ENCODE peak calls at places on chromosome 7, in seven cellular contexts. A is lower lobe of right lung; R is BJ; H is posterior cingulate gyrus; Y is skeletal muscle cell; F is non-pigmented ciliary epithelial cell; K is Jurkat, Clone E6-1. Q is an unnamed sample.

GRCh38 chr7:30566596-30566995 is 28.1 kb upstream of the GARS1 start:
- DNase-seq in H (no peak), K (no peak), Y (no peak), A (no peak), R (no peak), F (no peak), Q (no peak)

GRCh38 chr7:26005683-26006410 is 146.2 kb upstream of the NFE2L3 start:
- DNase-seq in Y (no peak), R (no peak), A (no peak), K (no peak), H (no peak), F (no peak), Q (no peak)

GRCh38 chr7:2190531-2190930 is 42.2 kb downstream of the MAD1L1 start:
- DNase-seq in R (no peak), F (no peak), Y (no peak), A (no peak), H (no peak), K (no peak), Q (no peak)

GRCh38 chr7:50734246-50734645 is 48.5 kb downstream of the GRB10 start:
- DNase-seq in Y (no peak), F (no peak), H (no peak), R (no peak), A (no peak), K (no peak), Q (no peak)

GRCh38 chr7:51078653-51079052 is 238.0 kb downstream of the COBL start:
- DNase-seq in F (no peak), K (no peak), A (no peak), R (no peak), H (no peak), Y (no peak), Q (no peak)

GRCh38 chr7:2643386-2644229 is 11.8 kb downstream of the TTYH3 start:
- DNase-seq in Y (no peak), K (peak; percentile 22), R (no peak), H (no peak), A (no peak), F (no peak), Q (no peak)

GRCh38 chr7:16786257-16786656 is 18.5 kb downstream of the AGR2 start:
- DNase-seq in A (no peak), F (no peak), R (no peak), H (no peak), Y (no peak), K (no peak), Q (no peak)

GRCh38 chr7:77657427-77658331 is 38.6 kb upstream of the RSBN1L start:
- DNase-seq in A (no peak), F (no peak), Y (no peak), H (no peak), R (no peak), K (peak; percentile 43), Q (no peak)

GRCh38 chr7:108146070-108146842 is 16.1 kb upstream of the LAMB4 start:
- DNase-seq in K (peak; percentile 55), F (peak; percentile 69), Y (peak; percentile 50), A (peak; percentile 41), R (peak; percentile 35), H (no peak), Q (peak; percentile 47)

GRCh38 chr7:22555476-22555875 is 55.5 kb upstream of the STEAP1B start:
- DNase-seq in K (no peak), Y (no peak), A (no peak), F (no peak), H (no peak), R (no peak), Q (no peak)

GRCh38 chr7:151051108-151051507 is 2.8 kb downstream of the ASIC3 start:
- DNase-seq in F (no peak), R (no peak), Y (no peak), K (peak; percentile 75), H (peak; percentile 35), A (peak; percentile 72), Q (no peak)

GRCh38 chr7:2495402-2496309 is 19.5 kb upstream of the GRIFIN start:
- DNase-seq in F (no peak), R (no peak), A (no peak), Y (no peak), H (no peak), K (no peak), Q (no peak)

GRCh38 chr7:7738622-7739021 is 20.2 kb upstream of the RPA3 start:
- DNase-seq in R (no peak), A (no peak), Y (no peak), F (no peak), K (no peak), H (no peak), Q (no peak)

GRCh38 chr7:25522727-25523126 is 294.4 kb upstream of the NPVF start:
- DNase-seq in Y (no peak), A (no peak), H (no peak), R (no peak), F (no peak), K (no peak), Q (no peak)

GRCh38 chr7:132309102-132309805 is 267.0 kb downstream of the PLXNA4 start:
- DNase-seq in K (peak; percentile 45), H (no peak), Y (no peak), F (no peak), R (no peak), A (no peak), Q (no peak)